ENCODE peak calls at places on chromosome 2, in eight cellular contexts. S is breast epithelium; Q is upper lobe of left lung; Y is mammary epithelial cell; T is OCI-LY7; D is right lobe of liver; M is kidney; O is CD8-positive, alpha-beta T cell. V is an unnamed sample.

GRCh38 chr2:105746177-105747080 is 1.7 kb downstream of the NCK2 start:
- DNase-seq in D (peak; percentile 69), Q (no peak), T (peak; percentile 52), Y (peak; percentile 63), M (peak; percentile 90), O (peak; percentile 76), S (peak; percentile 66), V (peak; percentile 75)

GRCh38 chr2:158845869-158846268 is 50.8 kb downstream of the DAPL1 start:
- DNase-seq in S (no peak), T (no peak), Y (peak; percentile 13), O (no peak), Q (no peak), M (no peak), D (no peak), V (no peak)

GRCh38 chr2:101307950-101308431 is 510 bp downstream of the RNF149 start:
- DNase-seq in M (no peak), Q (no peak), D (peak; percentile 61), S (no peak), Y (peak; percentile 37), O (peak; percentile 26), T (peak; percentile 4), V (peak; percentile 11)

GRCh38 chr2:239441261-239441701 is 40.5 kb upstream of the HDAC4 start:
- DNase-seq in T (no peak), S (no peak), Q (no peak), Y (no peak), M (peak; percentile 12), O (peak; percentile 43), D (no peak), V (no peak)

GRCh38 chr2:8676191-8676914 is 5.5 kb upstream of the ID2 start:
- DNase-seq in D (peak; percentile 97), O (no peak), Q (peak; percentile 95), M (peak; percentile 96), Y (no peak), S (peak; percentile 86), T (no peak), V (no peak)

GRCh38 chr2:207873794-207874193 is 104.1 kb upstream of the FZD5 start:
- DNase-seq in O (no peak), M (no peak), D (no peak), T (no peak), Y (no peak), Q (no peak), S (no peak), V (no peak)

GRCh38 chr2:122643725-122644329 is 888.4 kb downstream of the TSN start:
- DNase-seq in D (no peak), M (no peak), Q (no peak), Y (peak; percentile 93), O (no peak), S (no peak), T (no peak), V (no peak)

GRCh38 chr2:167294775-167295140 is 406.5 kb downstream of the XIRP2 start:
- DNase-seq in S (no peak), D (no peak), Q (no peak), O (no peak), M (no peak), T (no peak), Y (peak; percentile 29), V (no peak)

GRCh38 chr2:67502346-67503065 is 105.4 kb downstream of the ETAA1 start:
- DNase-seq in Y (no peak), S (no peak), T (no peak), Q (no peak), D (no peak), M (no peak), O (no peak), V (no peak)

GRCh38 chr2:208228481-208228880 is 26.4 kb downstream of the IDH1 start:
- DNase-seq in D (no peak), Y (no peak), T (no peak), Q (no peak), O (no peak), S (no peak), M (no peak), V (no peak)

GRCh38 chr2:150847578-150847977 is 360.1 kb upstream of the RND3 start:
- DNase-seq in Y (no peak), T (no peak), D (no peak), M (no peak), S (no peak), O (no peak), Q (no peak), V (no peak)

GRCh38 chr2:163658556-163658955 is 77.3 kb downstream of the FIGN start:
- DNase-seq in O (no peak), Y (peak; percentile 68), T (no peak), Q (no peak), M (no peak), S (no peak), D (no peak), V (no peak)

GRCh38 chr2:43356774-43357173 is 130.4 kb upstream of the ZFP36L2 start:
- DNase-seq in O (no peak), M (no peak), D (no peak), T (no peak), Y (no peak), S (no peak), Q (no peak), V (no peak)

GRCh38 chr2:171529914-171530313 is 7.6 kb downstream of the CYBRD1 start:
- DNase-seq in T (peak; percentile 22), M (no peak), Y (no peak), Q (no peak), O (no peak), D (no peak), S (no peak), V (no peak)

GRCh38 chr2:215434447-215435260 is 1.2 kb downstream of the FN1 start:
- DNase-seq in O (no peak), Y (no peak), M (no peak), Q (no peak), S (no peak), T (no peak), D (no peak), V (no peak)

GRCh38 chr2:16630463-16630862 is 35.2 kb downstream of the CYRIA start:
- DNase-seq in S (no peak), Q (no peak), M (no peak), O (no peak), D (no peak), T (peak; percentile 66), Y (no peak), V (no peak)

GRCh38 chr2:227503433-227504406 is 31.8 kb downstream of the AGFG1 start:
- DNase-seq in Q (no peak), M (no peak), D (peak; percentile 66), T (no peak), O (no peak), Y (peak; percentile 72), S (no peak), V (no peak)

GRCh38 chr2:191631754-191632153 is 46.2 kb upstream of the NABP1 start:
- DNase-seq in S (peak; percentile 52), Y (peak; percentile 67), D (peak; percentile 55), M (no peak), T (no peak), Q (no peak), O (no peak), V (no peak)

GRCh38 chr2:240327566-240327965 is 107.9 kb upstream of the GPC1 start:
- DNase-seq in Q (no peak), T (no peak), M (peak; percentile 45), O (no peak), S (no peak), D (peak; percentile 26), Y (no peak), V (no peak)

GRCh38 chr2:10448646-10449480 is 736 bp upstream of the ODC1 start:
- DNase-seq in M (peak; percentile 97), T (peak; percentile 97), S (peak; percentile 61), D (peak; percentile 96), Q (peak; percentile 99), O (peak; percentile 64), Y (peak; percentile 80), V (peak; percentile 39)
- H3K4me1 ChIP-seq in M (peaks cover 10% of the 10 kb centered on the region), T (peaks cover 26% of the 10 kb centered on the region), S (peaks cover 12% of the 10 kb centered on the region), D (no peaks in the 10 kb centered on the region), Q (peaks cover 39% of the 10 kb centered on the region), O (peaks cover 23% of the 10 kb centered on the region), Y (peaks cover 37% of the 10 kb centered on the region), V (peaks cover 23% of the 10 kb centered on the region)

GRCh38 chr2:96265840-96266569 is at the start of the genes CIAO1 and TMEM127:
- DNase-seq in T (peak; percentile 98), O (peak; percentile 97), S (peak; percentile 98), Q (peak; percentile 100), D (peak; percentile 100), Y (peak; percentile 99), M (peak; percentile 100), V (peak; percentile 95)

GRCh38 chr2:96264656-96265348 is 995 bp downstream of the TMEM127 start:
- DNase-seq in O (peak; percentile 49), Q (no peak), D (no peak), Y (no peak), S (no peak), T (peak; percentile 81), M (peak; percentile 89), V (no peak)

GRCh38 chr2:96267159-96267971 is 1.3 kb downstream of the CIAO1 start:
- DNase-seq in D (no peak), T (peak; percentile 71), M (no peak), Q (no peak), O (peak; percentile 61), Y (peak; percentile 43), S (no peak), V (peak; percentile 34)

GRCh38 chr2:96264086-96264485 is 1.7 kb downstream of the TMEM127 start:
- DNase-seq in D (no peak), Q (no peak), T (no peak), S (no peak), O (no peak), Y (no peak), M (no peak), V (no peak)

DNA sequence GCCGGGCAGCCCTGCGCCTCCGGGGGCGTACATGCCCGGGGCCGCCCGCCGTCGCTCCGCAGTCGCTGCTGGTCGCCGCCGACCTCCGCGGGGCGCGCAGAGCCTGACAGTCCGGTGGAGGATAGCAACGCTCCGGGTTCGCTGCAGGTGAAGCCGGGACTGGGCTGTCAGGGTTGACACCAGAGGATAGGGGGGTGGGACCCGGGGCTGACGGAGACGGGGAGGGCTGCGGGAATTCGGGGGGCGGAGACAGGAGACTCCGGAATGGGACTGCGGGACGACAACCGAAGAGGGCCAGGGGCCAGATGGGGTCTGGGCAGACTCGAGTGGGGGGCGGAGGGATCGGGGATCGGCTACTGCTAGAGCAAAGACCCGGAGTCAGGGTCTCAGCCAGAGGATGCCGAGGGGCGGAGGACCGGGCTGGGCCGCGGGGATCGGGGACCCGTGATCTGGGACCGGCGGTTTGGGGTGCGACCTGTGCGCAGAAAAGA is 403 bp downstream of the TMEM127 start:
- DNase-seq in Y (peak; percentile 32), T (peak; percentile 53), O (peak; percentile 54), M (no peak), D (peak; percentile 70), S (peak; percentile 67), Q (peak; percentile 90), V (peak; percentile 41)
- H3K4me1 ChIP-seq in Y (peaks cover 36% of the 10 kb centered on the region), T (peaks cover 30% of the 10 kb centered on the region), O (peaks cover 45% of the 10 kb centered on the region), M (peaks cover 39% of the 10 kb centered on the region), D (no peaks in the 10 kb centered on the region), S (peaks cover 22% of the 10 kb centered on the region), Q (peaks cover 47% of the 10 kb centered on the region), V (peaks cover 21% of the 10 kb centered on the region)

GRCh38 chr2:237662671-237663093 is 35.3 kb downstream of the LRRFIP1 start:
- DNase-seq in Y (peak; percentile 94), D (peak; percentile 96), Q (peak; percentile 76), O (peak; percentile 57), S (peak; percentile 94), M (peak; percentile 96), T (peak; percentile 86), V (peak; percentile 33)
- H3K4me1 ChIP-seq in Y (peaks cover 11% of the 10 kb centered on the region), D (no peaks in the 10 kb centered on the region), Q (peaks cover 29% of the 10 kb centered on the region), O (no peaks in the 10 kb centered on the region), S (peaks cover 7% of the 10 kb centered on the region), M (peaks cover 27% of the 10 kb centered on the region), T (peaks cover 72% of the 10 kb centered on the region), V (no peaks in the 10 kb centered on the region)

DNA sequence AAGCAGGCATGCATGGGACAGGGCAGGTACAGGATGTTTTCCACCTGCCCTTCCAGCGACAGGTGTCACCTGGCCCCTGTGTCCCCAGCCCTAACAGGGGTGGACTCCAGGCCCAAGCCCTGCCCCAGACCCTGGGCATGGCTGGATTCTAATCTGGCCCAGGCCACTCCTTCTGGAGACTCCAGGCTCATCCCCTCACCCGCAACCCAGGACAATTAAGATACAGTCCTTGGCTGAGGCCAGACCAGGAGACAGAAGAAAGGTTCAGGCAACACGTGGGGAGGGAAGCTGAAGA is 9.5 kb downstream of the BIN1 start:
- DNase-seq in T (no peak), Y (no peak), Q (no peak), O (no peak), M (no peak), D (no peak), S (no peak), V (no peak)
- H3K4me1 ChIP-seq in T (no peaks in the 10 kb centered on the region), Y (peaks cover 7% of the 10 kb centered on the region), Q (peaks cover 13% of the 10 kb centered on the region), O (peaks cover 6% of the 10 kb centered on the region), M (peaks cover 44% of the 10 kb centered on the region), D (no peaks in the 10 kb centered on the region), S (no peaks in the 10 kb centered on the region), V (no peaks in the 10 kb centered on the region)

V was measured in effector memory CD4-positive, alpha-beta T cell.